ENCODE peak calls at places on chromosomes 5 and 9, in four cellular contexts. S is HL-60, H is K562, T is GM12878. F is an unnamed sample.
A peak's percentile ranks its signal among the peaks of the same experiment; 100 is the strongest.

GRCh38 chr5:150409638-150410523 is 2.8 kb downstream of the CD74 start:
- DNase-seq in S (peak; percentile 79), H (peak; percentile 74), T (peak; percentile 84), F (no peak)

GRCh38 chr9:70746760-70747159 is 332.3 kb upstream of the KLF9 start:
- DNase-seq in S (no peak), H (no peak), T (no peak), F (no peak)

GRCh38 chr9:92974696-92975451 is 27.6 kb downstream of the FGD3 start:
- DNase-seq in S (no peak), H (no peak), T (no peak), F (no peak)

GRCh38 chr9:17484906-17485305 is 94.0 kb upstream of the SH3GL2 start:
- DNase-seq in S (no peak), H (no peak), T (no peak), F (no peak)

GRCh38 chr5:138544171-138545134 is 1.4 kb upstream of the ETF1 start:
- DNase-seq in S (peak; percentile 1), H (no peak), T (no peak), F (no peak)

GRCh38 chr5:39892708-39893107 is 467.9 kb upstream of the DAB2 start:
- DNase-seq in S (no peak), H (no peak), T (no peak), F (no peak)

GRCh38 chr5:150507283-150508020 is 479 bp upstream of the NDST1 start:
- DNase-seq in S (peak; percentile 41), H (no peak), T (no peak), F (no peak)

GRCh38 chr9:120383611-120383998 is 196.4 kb downstream of the CDK5RAP2 start:
- DNase-seq in S (no peak), H (no peak), T (no peak), F (no peak)

GRCh38 chr9:130765135-130766030 is 69.7 kb upstream of the ABL1 start:
- DNase-seq in S (no peak), H (no peak), T (peak; percentile 64), F (peak; percentile 28)

GRCh38 chr5:89012361-89012760 is 129.4 kb upstream of the MEF2C start:
- DNase-seq in S (no peak), H (no peak), T (no peak), F (no peak)

GRCh38 chr5:16135003-16135402 is 44.6 kb downstream of the MARCHF11 start:
- DNase-seq in S (no peak), H (no peak), T (no peak), F (no peak)

GRCh38 chr5:109703827-109704226 is 14.1 kb downstream of the MAN2A1 start:
- DNase-seq in S (no peak), H (peak; percentile 86), T (no peak), F (no peak)

GRCh38 chr9:26779072-26779471 is 113.5 kb downstream of the CAAP1 start:
- DNase-seq in S (no peak), H (no peak), T (no peak), F (no peak)

GRCh38 chr9:127987103-127987614 is 6.4 kb upstream of the EEIG1 start:
- DNase-seq in S (no peak), H (no peak), T (no peak), F (no peak)

GRCh38 chr9:133400292-133400691 is 17.5 kb downstream of the REXO4 start:
- DNase-seq in S (no peak), H (no peak), T (no peak), F (no peak)

GRCh38 chr5:17132444-17133083 is 84.9 kb upstream of the BASP1 start:
- DNase-seq in S (no peak), H (peak; percentile 32), T (no peak), F (peak; percentile 8)

GRCh38 chr9:31119882-31120481 is 1264.5 kb upstream of the ACO1 start:
- DNase-seq in S (no peak), H (no peak), T (no peak), F (no peak)

GRCh38 chr5:123412206-123412605 is 11.0 kb downstream of the CEP120 start:
- DNase-seq in S (no peak), H (no peak), T (no peak), F (no peak)

GRCh38 chr5:54881286-54882005 is 103.9 kb downstream of the ESM1 start:
- DNase-seq in S (no peak), H (no peak), T (no peak), F (no peak)

GRCh38 chr9:126486276-126486675 is 127.5 kb upstream of the LMX1B start:
- DNase-seq in S (no peak), H (no peak), T (no peak), F (no peak)

GRCh38 chr5:60972225-60972624 is 27.2 kb downstream of the NDUFAF2 start:
- DNase-seq in S (no peak), H (no peak), T (peak; percentile 11), F (no peak)

GRCh38 chr9:105205787-105206511 is 38.5 kb upstream of the SLC44A1 start:
- DNase-seq in S (no peak), H (no peak), T (no peak), F (no peak)

GRCh38 chr9:91199739-91200497 is 161.8 kb downstream of the AUH start:
- DNase-seq in S (peak; percentile 38), H (no peak), T (no peak), F (no peak)

GRCh38 chr9:131738838-131739191 is 1.1 kb downstream of the RAPGEF1 start:
- DNase-seq in S (no peak), H (no peak), T (no peak), F (no peak)

GRCh38 chr9:13131991-13132390 is 147.5 kb downstream of the MPDZ start:
- DNase-seq in S (no peak), H (no peak), T (no peak), F (no peak)

GRCh38 chr5:171616002-171616780 is 169.4 kb upstream of the SMIM23 start:
- DNase-seq in S (no peak), H (peak; percentile 19), T (no peak), F (no peak)
- TF ChIP-seq SPI1 in S (no peak), H (no peak), T (no peak), F (no peak)

GRCh38 chr5:1075931-1076330 is 35.9 kb downstream of the SLC12A7 start:
- DNase-seq in S (no peak), H (no peak), T (no peak), F (no peak)

GRCh38 chr5:1074816-1075554 is 36.9 kb downstream of the SLC12A7 start:
- DNase-seq in S (no peak), H (no peak), T (no peak), F (no peak)

GRCh38 chr5:1075555-1075881 is 36.3 kb downstream of the SLC12A7 start:
- DNase-seq in S (no peak), H (no peak), T (no peak), F (no peak)

GRCh38 chr5:1074226-1074625 is 37.6 kb downstream of the SLC12A7 start:
- DNase-seq in S (no peak), H (no peak), T (no peak), F (no peak)

DNA sequence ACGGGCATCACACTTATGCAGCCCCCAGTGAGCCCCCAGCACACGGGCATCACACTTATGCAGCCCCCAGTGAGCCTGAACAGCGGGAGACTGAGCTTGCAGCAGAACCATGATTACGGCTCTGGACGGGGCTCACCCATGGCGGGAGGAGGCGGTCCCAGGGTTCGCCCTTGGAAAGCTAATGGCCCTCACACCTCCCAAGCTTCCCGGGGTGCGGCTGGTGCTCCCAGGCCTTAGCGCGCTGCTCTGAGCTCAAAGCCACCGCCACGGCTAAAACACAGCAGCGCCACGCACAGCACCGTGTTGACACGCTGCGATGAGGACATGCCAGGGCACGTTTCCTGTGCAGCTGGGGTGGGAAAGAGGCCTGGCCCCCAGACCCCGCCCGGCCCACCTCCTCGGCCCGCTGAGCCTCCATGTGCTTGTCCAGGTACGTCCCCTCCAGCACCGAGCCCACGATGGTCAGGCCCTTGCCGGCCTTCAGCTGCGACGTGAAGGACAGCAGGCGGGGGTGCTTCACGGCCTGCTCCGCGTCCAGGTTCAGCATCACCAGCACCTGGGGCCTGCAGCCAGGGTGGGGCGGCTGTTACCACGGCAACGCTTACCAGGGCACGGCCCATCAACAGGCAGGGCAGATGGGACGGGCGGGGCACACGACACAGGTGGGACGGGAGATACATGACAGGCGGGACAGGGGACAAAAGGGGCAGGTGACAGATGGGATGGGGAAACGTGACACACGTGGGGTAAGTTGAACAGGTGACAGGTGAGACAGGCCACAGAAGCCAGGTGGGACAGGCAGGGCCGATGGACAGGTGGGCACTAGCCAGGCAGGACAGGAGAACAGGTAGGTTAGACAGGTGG is 38.4 kb downstream of the SLC12A7 start:
- DNase-seq in S (no peak), H (no peak), T (no peak), F (no peak)
- TF ChIP-seq POLR2AphosphoS5 in S (no peak), H (no peak), T (no peak), F (no peak)

GRCh38 chr9:95574176-95574575 is 57.4 kb upstream of the PTCH1 start:
- DNase-seq in S (no peak), H (no peak), T (no peak), F (no peak)
- TF ChIP-seq SPI1 in S (no peak), H (no peak), T (no peak), F (no peak)

GRCh38 chr5:142699105-142699720 is 13.3 kb upstream of the FGF1 start:
- DNase-seq in S (peak; percentile 89), H (peak; percentile 73), T (peak; percentile 31), F (peak; percentile 45)
- TF ChIP-seq POLR2AphosphoS5 in S (no peak), H (no peak), T (no peak), F (no peak)

GRCh38 chr9:137254624-137255447 is at the start of gene NELFB:
- DNase-seq in S (peak; percentile 90), H (peak; percentile 99), T (peak; percentile 46), F (peak; percentile 100)

GRCh38 chr9:137251490-137252268 is 593 bp downstream of the STPG3 start:
- DNase-seq in S (no peak), H (no peak), T (no peak), F (no peak)

GRCh38 chr9:137252555-137253506 is 1.7 kb downstream of the STPG3 start:
- DNase-seq in S (no peak), H (peak; percentile 48), T (no peak), F (no peak)

GRCh38 chr9:137255448-137256114 is 454 bp downstream of the NELFB start:
- DNase-seq in S (peak; percentile 45), H (no peak), T (no peak), F (no peak)

DNA sequence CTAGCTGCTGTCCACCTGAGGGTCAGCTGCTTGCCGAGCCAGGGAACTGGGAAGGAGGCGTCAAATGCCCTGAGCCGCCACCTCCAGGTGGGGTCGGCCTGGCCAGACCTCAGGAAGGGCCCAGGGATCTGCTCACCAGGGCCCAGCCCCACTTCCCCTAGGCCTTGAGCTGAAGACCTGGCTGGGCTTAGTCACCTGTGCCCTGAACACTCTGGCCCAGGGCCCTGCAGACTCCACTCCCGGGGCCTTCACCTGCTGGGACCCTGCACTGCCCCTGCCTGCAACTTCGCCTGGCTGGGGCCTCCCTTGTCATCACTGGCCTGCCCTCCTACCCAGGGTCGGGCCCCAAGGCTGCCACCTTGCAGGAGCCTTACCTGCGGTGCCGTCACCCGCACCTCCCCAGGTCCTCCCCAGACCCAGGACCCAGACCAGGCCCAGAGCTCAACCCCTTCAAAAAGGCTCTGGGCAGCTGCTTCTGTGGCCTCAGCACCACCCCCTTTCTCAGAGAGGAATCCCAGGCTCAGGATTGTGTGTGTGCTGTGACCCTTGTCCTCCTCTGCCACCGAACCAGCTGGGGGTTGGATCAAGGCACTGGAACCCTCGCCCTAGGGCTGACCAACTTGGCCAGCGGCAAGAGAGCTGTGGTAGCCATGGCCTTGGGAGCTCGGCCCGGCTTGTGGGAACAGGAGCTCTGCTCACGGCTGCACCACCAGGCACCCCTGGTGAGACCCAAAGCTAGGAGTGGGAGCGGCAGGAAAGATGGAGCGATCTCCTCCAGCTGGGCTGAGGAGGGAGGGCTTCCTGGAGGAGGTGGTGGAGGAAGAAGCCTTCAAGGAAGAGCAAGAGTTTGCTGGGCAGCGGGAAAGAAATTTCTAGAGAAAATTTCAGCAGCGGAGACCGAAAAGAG is 1.2 kb upstream of the NELFB start:
- DNase-seq in S (no peak), H (no peak), T (no peak), F (no peak)
- TF ChIP-seq SPI1 in S (no peak), H (no peak), T (no peak), F (no peak)